ENCODE peak calls at places on chromosome 19, in ten cellular contexts. M, P, L, G, A, T, D, K, R and S are unnamed samples.

GRCh38 chr19:13082192-13083007 is 20.3 kb downstream of the LYL1 start:
- DNase-seq in P (no peak), A (no peak), L (peak; percentile 62), D (no peak), M (no peak), R (no peak), K (peak; percentile 51), G (peak; percentile 74), T (peak; percentile 67), S (no peak)

GRCh38 chr19:9065457-9066014 is 21.3 kb upstream of the OR1M1 start:
- DNase-seq in D (no peak), T (no peak), L (no peak), M (no peak), K (no peak), R (no peak), P (no peak), A (no peak), G (no peak), S (no peak)

GRCh38 chr19:23377276-23377675 is 18.0 kb downstream of the ZNF91 start:
- DNase-seq in M (no peak), R (no peak), P (no peak), T (no peak), D (no peak), K (no peak), G (no peak), A (no peak), L (no peak), S (no peak)

GRCh38 chr19:33590224-33590623 is 31.5 kb upstream of the CHST8 start:
- DNase-seq in L (no peak), R (no peak), K (no peak), T (no peak), M (no peak), A (no peak), P (no peak), G (no peak), D (no peak), S (no peak)

GRCh38 chr19:10643968-10644290 is 10.2 kb upstream of the ILF3 start:
- DNase-seq in T (peak; percentile 56), R (no peak), K (no peak), D (no peak), M (no peak), L (no peak), P (no peak), G (no peak), A (no peak), S (no peak)

GRCh38 chr19:13063461-13064091 is 39.1 kb downstream of the LYL1 start:
- DNase-seq in M (no peak), G (no peak), K (no peak), R (no peak), D (no peak), A (no peak), P (no peak), T (no peak), L (no peak), S (no peak)

GRCh38 chr19:19460258-19460731 is 54.8 kb downstream of the GATAD2A start:
- DNase-seq in R (no peak), T (no peak), D (peak; percentile 70), P (no peak), K (no peak), A (peak; percentile 86), L (peak; percentile 40), M (no peak), G (no peak), S (no peak)

GRCh38 chr19:54952591-54953344 is 5.4 kb upstream of the NLRP7 start:
- DNase-seq in K (no peak), M (no peak), D (no peak), T (no peak), G (peak; percentile 58), P (no peak), A (no peak), L (no peak), R (no peak), S (peak; percentile 18)

DNA sequence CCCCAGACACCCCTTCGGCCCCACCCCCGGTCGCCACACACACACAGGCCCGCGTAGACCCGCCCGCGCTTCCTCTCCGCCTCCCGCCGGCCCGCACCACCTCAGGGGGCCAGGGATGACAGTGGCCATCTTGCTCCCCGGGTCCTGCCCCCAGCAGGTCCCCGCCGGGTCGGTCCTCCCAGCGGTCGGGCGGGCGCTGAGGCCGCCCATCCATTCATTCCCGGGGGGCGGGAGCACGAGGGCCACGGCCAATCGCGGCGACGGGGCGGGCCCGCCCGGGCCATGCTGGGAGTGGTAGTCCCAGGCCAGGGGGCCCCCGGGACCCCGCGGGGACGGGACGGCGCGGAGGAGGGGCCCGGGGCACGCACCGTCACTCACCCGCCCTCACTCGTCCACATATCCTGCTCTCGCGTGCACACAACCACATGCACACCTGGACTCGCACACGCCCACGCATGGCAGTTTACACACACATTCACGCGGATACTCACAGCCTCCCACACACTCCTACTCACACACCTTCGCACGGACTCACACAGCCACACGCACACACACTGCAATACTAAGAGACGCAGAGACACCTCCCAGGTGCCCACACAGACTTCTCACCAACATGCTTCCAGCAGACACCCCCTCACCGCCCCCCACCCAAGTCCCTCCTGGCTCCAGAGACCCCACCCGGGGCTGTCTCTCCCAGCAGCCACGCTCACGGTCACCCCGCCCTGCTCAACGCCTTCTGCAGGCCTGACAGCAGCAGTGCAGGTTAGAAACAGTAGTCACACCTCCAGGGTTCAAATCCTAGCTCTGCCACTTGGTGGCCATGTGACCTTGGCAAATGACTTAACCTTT is at the start of gene DPF1:
- DNase-seq in L (peak; percentile 56), D (no peak), G (peak; percentile 93), M (no peak), T (peak; percentile 90), P (no peak), R (peak; percentile 34), K (peak; percentile 90), A (no peak), S (peak; percentile 90)
- TF ChIP-seq CTCF in L (peak; percentile 7), D (no peak), G (peak; percentile 33), M (peak; percentile 9), T (peak; percentile 35), P (no peak), R (no peak), K (peak; percentile 25), A (no peak), S (peak; percentile 25)

GRCh38 chr19:3453840-3454239 is 26.5 kb downstream of the SMIM24 start:
- DNase-seq in P (no peak), M (no peak), K (no peak), T (no peak), D (peak; percentile 77), L (no peak), R (no peak), A (no peak), G (no peak), S (no peak)

GRCh38 chr19:3448616-3449334 is 31.6 kb downstream of the SMIM24 start:
- DNase-seq in R (no peak), M (no peak), G (no peak), P (no peak), D (no peak), K (no peak), T (no peak), A (no peak), L (no peak), S (no peak)

GRCh38 chr19:3451451-3451866 is 28.9 kb downstream of the SMIM24 start:
- DNase-seq in D (no peak), A (no peak), K (no peak), R (no peak), P (no peak), L (no peak), T (no peak), G (no peak), M (no peak), S (no peak)

GRCh38 chr19:3452456-3453068 is 27.8 kb downstream of the SMIM24 start:
- DNase-seq in M (no peak), K (no peak), D (no peak), A (no peak), P (no peak), T (no peak), G (no peak), L (no peak), R (no peak), S (no peak)

DNA sequence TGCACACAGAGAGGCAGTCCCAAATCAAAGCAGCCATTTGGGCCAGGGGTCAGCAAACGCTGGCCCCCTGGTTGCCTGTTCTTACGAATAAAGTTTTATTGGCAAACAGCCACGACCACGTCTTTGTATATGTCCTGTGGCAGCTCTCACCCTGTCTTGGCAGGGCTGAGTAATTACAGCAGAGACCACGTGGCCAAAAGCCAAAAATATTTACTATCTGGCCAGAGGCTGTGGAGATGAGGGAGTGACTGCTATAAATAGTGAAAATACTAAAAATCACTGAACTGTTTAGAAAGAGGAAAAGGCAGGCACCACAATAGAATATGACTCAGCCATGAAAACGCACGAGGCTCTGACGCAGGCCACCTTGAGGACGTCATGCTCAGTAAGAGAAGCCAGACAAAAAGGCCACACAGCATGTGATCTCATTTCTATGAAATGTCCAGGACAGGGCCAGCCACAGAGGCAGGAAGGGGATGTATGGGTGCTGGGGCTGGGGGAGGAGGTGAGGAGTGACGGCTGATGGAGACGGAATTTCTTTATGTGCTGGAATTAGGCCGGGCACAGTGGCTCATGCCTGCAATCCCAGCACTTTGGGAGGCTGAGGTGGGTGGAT is 29.4 kb downstream of the SMIM24 start:
- DNase-seq in P (peak; percentile 97), A (no peak), R (peak; percentile 34), G (no peak), T (peak; percentile 73), D (peak; percentile 92), L (peak; percentile 100), M (peak; percentile 99), K (peak; percentile 67), S (peak; percentile 68)
- H3K27ac ChIP-seq in P (peak overlapping the region; percentile 94), A (peak overlapping the region; percentile 19), R (peak overlapping the region; percentile 75), G (no peak overlapping the region), T (peak overlapping the region; percentile 87), D (peak overlapping the region; percentile 77), L (peak overlapping the region; percentile 67), M (peak overlapping the region; percentile 98), K (no peak overlapping the region), S (peak overlapping the region; percentile 89)

DNA sequence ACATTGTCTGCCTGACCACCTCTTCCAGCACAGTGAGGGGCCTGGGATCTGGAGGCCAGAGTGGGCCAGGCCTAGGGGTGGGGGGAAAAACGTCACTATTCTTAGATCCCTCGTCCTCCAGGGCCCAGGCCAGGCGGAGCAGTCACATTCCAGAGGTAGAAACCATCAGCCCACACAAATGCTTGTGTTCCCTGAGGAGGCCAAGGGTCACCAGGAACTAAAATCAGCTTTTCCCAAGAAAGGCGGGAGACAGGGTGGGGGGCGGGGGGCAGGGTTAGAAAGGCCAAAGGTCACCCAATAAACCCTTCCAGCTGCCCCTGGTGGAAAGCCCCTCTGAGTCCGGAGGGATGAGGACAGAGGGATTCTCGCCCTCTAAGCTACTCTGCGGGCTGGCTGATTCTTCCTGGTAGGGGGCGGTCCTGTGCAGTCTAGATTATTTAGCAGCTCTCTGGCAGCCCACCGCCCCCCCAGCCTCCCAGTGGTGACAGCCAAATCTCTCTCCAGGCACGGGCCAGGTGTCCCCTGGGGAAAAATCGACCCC is 23.5 kb upstream of the CCL25 start:
- DNase-seq in D (no peak), K (no peak), L (peak; percentile 13), R (no peak), A (no peak), G (peak; percentile 98), M (no peak), T (peak; percentile 57), P (no peak), S (no peak)
- TF ChIP-seq CTCF in D (no peak), K (no peak), L (no peak), R (no peak), A (no peak), G (peak; percentile 41), M (no peak), T (no peak), P (no peak), S (no peak)

DNA sequence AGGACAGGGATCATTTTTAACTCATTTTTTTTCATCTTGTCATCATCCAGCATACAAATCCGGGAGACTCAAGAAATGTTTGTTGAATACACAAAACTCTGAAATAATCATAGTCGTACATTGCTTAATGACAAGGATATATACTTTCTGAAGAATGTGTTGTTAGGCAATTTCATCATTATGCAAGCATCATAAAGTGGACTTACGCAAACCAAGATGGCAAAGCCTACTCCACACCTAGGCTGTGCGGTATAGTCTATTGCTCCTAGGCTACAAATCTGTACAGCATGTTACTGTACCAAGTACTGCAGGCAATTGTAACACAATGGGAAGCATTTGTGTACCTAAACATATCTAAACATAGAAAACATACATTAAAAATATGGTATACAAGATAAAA is 264.1 kb downstream of the TSHZ3 start:
- DNase-seq in A (no peak), G (no peak), T (no peak), L (no peak), M (no peak), K (no peak), D (no peak), P (no peak), R (no peak), S (no peak)
- H3K27ac ChIP-seq in A (no peak overlapping the region), G (no peak overlapping the region), T (no peak overlapping the region), L (no peak overlapping the region), M (no peak overlapping the region), K (no peak overlapping the region), D (no peak overlapping the region), P (no peak overlapping the region), R (no peak overlapping the region), S (no peak overlapping the region)